ENCODE peak calls at places on chromosomes 13 and 19, in six cellular contexts. E is coronary artery, M is heart right ventricle, S is DND-41, G is endodermal cell, H is AG04450. V is an unnamed sample.

GRCh38 chr19:9848060-9848459 is 12.9 kb downstream of the PIN1 start:
- DNase-seq in H (no peak), E (no peak), G (peak), S (peak), M (no peak), V (no peak)

GRCh38 chr13:57624565-57625435 is 6.7 kb upstream of the PCDH17 start:
- DNase-seq in S (no peak), M (peak), E (no peak), G (peak), H (no peak), V (peak)

GRCh38 chr13:98129059-98129741 is 13.7 kb upstream of the FARP1 start:
- DNase-seq in S (no peak), M (no peak), E (no peak), H (no peak), G (no peak), V (no peak)

GRCh38 chr19:13014101-13014920 is 19.0 kb downstream of the NFIX start:
- DNase-seq in H (no peak), S (no peak), M (no peak), G (peak), E (no peak), V (no peak)

GRCh38 chr19:16566161-16566560 is 6.1 kb downstream of the SLC35E1 start:
- DNase-seq in G (no peak), E (no peak), H (no peak), S (peak), M (no peak), V (no peak)

GRCh38 chr13:30341815-30342570 is 34.6 kb upstream of the KATNAL1 start:
- DNase-seq in H (peak), S (no peak), E (peak), M (peak), G (no peak), V (no peak)

GRCh38 chr19:51339687-51340656 is 2.0 kb downstream of the VSIG10L start:
- DNase-seq in S (peak), E (peak), M (peak), G (peak), H (peak), V (peak)

GRCh38 chr13:40764587-40765403 is 6.2 kb downstream of the MRPS31 start:
- DNase-seq in E (no peak), M (no peak), H (no peak), G (no peak), S (peak), V (peak)

GRCh38 chr13:33341861-33342452 is 56.4 kb upstream of the STARD13 start:
- DNase-seq in G (no peak), E (no peak), H (no peak), S (no peak), M (no peak), V (no peak)

GRCh38 chr13:86446311-86446710 is 647.1 kb upstream of the SLITRK6 start:
- DNase-seq in E (no peak), G (peak), H (no peak), S (no peak), M (no peak), V (no peak)

GRCh38 chr19:1383311-1384084 is at the start of gene NDUFS7:
- DNase-seq in H (peak), M (peak), G (peak), E (peak), S (peak), V (peak)

GRCh38 chr13:108426893-108427292 is 157.4 kb downstream of the TNFSF13B start:
- DNase-seq in E (no peak), M (no peak), S (no peak), G (no peak), H (no peak), V (no peak)

GRCh38 chr13:28031220-28031903 is 42.9 kb upstream of the URAD start:
- DNase-seq in G (no peak), M (peak), H (no peak), E (no peak), S (peak), V (peak)

GRCh38 chr19:40530091-40530901 is 46.4 kb upstream of the SHKBP1 start:
- DNase-seq in G (peak), M (no peak), H (no peak), S (no peak), E (no peak), V (no peak)

GRCh38 chr19:36152061-36152885 is at the start of gene COX7A1:
- DNase-seq in S (no peak), M (peak), G (peak), H (no peak), E (peak), V (no peak)

GRCh38 chr13:48709213-48709612 is 55.5 kb downstream of the CYSLTR2 start:
- DNase-seq in E (no peak), S (no peak), H (no peak), G (no peak), M (no peak), V (no peak)

GRCh38 chr13:50422181-50423148 is 407.2 kb downstream of the KCNRG start:
- DNase-seq in G (no peak), E (no peak), S (no peak), H (no peak), M (no peak), V (no peak)

GRCh38 chr19:40896418-40896796 is 14.4 kb upstream of the CYP2A7 start:
- DNase-seq in E (no peak), H (no peak), S (no peak), G (no peak), M (no peak), V (no peak)

GRCh38 chr13:77535448-77535847 is at the start of gene SCEL:
- DNase-seq in G (no peak), H (no peak), S (no peak), M (no peak), E (no peak), V (no peak)

GRCh38 chr13:77521194-77521593 is 14.3 kb upstream of the SCEL start:
- DNase-seq in H (no peak), S (no peak), M (no peak), G (no peak), E (no peak), V (no peak)

GRCh38 chr13:73938375-73939070 is 195.7 kb downstream of the KLF12 start:
- DNase-seq in S (no peak), H (peak), G (peak), E (no peak), M (no peak), V (no peak)

GRCh38 chr19:16030964-16031871 is 45.1 kb upstream of the TPM4 start:
- DNase-seq in H (no peak), M (no peak), S (no peak), E (peak), G (peak), V (no peak)

GRCh38 chr19:489418-490196 is 6.7 kb upstream of the MADCAM1 start:
- DNase-seq in G (peak), S (peak), E (no peak), H (no peak), M (no peak), V (no peak)

GRCh38 chr19:30857388-30857787 is 485.2 kb downstream of the ZNF536 start:
- DNase-seq in E (peak), M (no peak), H (no peak), G (peak), S (no peak), V (no peak)

GRCh38 chr19:13846533-13847032 is 30.4 kb upstream of the NANOS3 start:
- DNase-seq in S (peak), G (peak), M (peak), H (no peak), E (peak), V (peak)

GRCh38 chr19:3162418-3163229 is 15.9 kb upstream of the S1PR4 start:
- DNase-seq in G (no peak), H (no peak), M (no peak), S (peak), E (no peak), V (peak)

GRCh38 chr13:23714672-23715071 is 144.5 kb downstream of the TNFRSF19 start:
- DNase-seq in G (no peak), H (no peak), M (no peak), S (no peak), E (no peak), V (no peak)

GRCh38 chr19:7512400-7512851 is 3.5 kb upstream of the ZNF358 start:
- DNase-seq in E (no peak), G (peak), M (no peak), H (no peak), S (no peak), V (no peak)

GRCh38 chr19:31256601-31256990 is 92.6 kb downstream of the TSHZ3 start:
- DNase-seq in S (no peak), H (no peak), M (no peak), G (no peak), E (no peak), V (no peak)

GRCh38 chr19:16338470-16339360 is 14.1 kb downstream of the KLF2 start:
- DNase-seq in G (peak), S (peak), M (no peak), H (peak), E (peak), V (peak)

GRCh38 chr13:24692541-24692940 is 12.3 kb downstream of the ATP12A start:
- DNase-seq in M (no peak), S (no peak), G (no peak), H (no peak), E (peak), V (no peak)

GRCh38 chr19:771332-771785 is 20.4 kb downstream of the MISP start:
- DNase-seq in G (peak), H (no peak), S (peak), M (no peak), E (no peak), V (peak)

GRCh38 chr13:44312898-44313551 is 60.6 kb upstream of the SERP2 start:
- DNase-seq in M (no peak), E (peak), S (no peak), H (peak), G (no peak), V (no peak)

GRCh38 chr13:65911546-65912193 is 1318.5 kb downstream of the PCDH9 start:
- DNase-seq in S (no peak), M (no peak), E (no peak), G (no peak), H (no peak), V (no peak)

GRCh38 chr13:59774511-59774911 is 389.2 kb downstream of the DIAPH3 start:
- DNase-seq in H (peak), E (no peak), G (no peak), M (no peak), S (no peak), V (no peak)

DNA sequence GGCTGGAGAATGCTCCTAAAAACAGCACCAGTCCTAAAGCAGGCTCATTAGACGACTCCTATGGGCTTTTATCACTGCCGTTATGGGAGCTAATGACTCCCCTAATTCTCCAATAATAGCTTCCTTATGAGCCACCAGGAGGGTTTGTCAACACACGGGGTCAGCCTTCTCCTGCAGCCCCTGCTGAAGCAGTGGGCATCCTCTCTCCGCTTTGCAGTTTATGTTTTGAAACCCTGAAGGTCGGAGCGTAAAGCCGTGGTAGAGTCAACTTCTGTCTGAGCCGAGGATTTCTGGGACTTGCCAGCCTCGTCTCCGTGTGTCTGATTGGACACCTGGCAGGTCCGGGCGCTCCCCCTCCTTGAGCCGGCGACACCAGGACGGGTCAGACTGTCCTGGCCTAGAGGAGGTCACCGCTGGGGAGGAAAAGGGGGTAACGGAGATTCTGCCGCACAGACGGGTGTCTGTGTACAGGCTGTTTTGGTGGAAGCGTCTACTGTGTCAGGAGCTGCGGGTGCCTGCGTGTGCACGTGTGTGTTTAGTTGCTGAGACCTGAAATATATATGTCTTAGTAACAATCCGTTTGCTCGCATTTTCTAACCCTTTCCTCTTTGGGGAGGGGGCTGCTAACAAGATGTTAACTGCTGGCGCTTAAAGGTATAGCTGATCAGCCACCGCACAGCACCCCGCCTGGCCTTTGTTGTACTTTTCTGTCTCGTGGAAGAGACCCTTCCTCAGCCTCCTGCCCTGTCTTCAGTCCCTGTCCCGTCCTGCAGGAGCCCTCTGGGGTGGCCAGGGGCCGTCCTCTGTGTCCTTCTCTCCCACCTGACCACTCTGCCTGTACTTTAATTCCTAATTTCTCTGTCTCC is 1.9 kb downstream of the KDM4B start:
- DNase-seq in G (peak), E (peak), S (no peak), M (no peak), H (no peak), V (peak)
- H3K4me3 ChIP-seq in G (peak), E (peak), S (peak), M (peak), H (peak), V (peak)

GRCh38 chr19:54696766-54697165 is 27.5 kb upstream of the KIR3DL3 start:
- DNase-seq in G (no peak), H (no peak), E (no peak), M (no peak), S (no peak), V (no peak)

GRCh38 chr19:54692294-54692615 is 29.5 kb downstream of the LILRB4 start:
- DNase-seq in H (no peak), G (no peak), E (no peak), S (no peak), M (no peak), V (no peak)

GRCh38 chr19:54691582-54692293 is 29.0 kb downstream of the LILRB4 start:
- DNase-seq in H (no peak), S (no peak), G (no peak), E (no peak), M (no peak), V (no peak)

GRCh38 chr19:54694648-54695047 is 29.6 kb upstream of the KIR3DL3 start:
- DNase-seq in E (no peak), M (no peak), G (no peak), H (no peak), S (no peak), V (no peak)

GRCh38 chr19:54696117-54696548 is 28.1 kb upstream of the KIR3DL3 start:
- DNase-seq in M (no peak), S (no peak), H (no peak), G (no peak), E (no peak), V (peak)
- H3K4me3 ChIP-seq in M (no peak), S (no peak), H (no peak), G (no peak), E (no peak), V (no peak)

GRCh38 chr19:46412983-46413261 is 442 bp downstream of the CCDC8 start:
- DNase-seq in S (no peak), E (no peak), H (no peak), G (no peak), M (no peak), V (no peak)

GRCh38 chr19:46420056-46420455 is 6.7 kb upstream of the CCDC8 start:
- DNase-seq in S (no peak), E (no peak), H (no peak), G (no peak), M (no peak), V (no peak)

GRCh38 chr19:46412034-46412982 is 1.1 kb downstream of the CCDC8 start:
- DNase-seq in E (no peak), S (no peak), H (no peak), G (peak), M (no peak), V (no peak)

GRCh38 chr19:46413262-46414031 is at the start of gene CCDC8:
- DNase-seq in S (no peak), M (peak), E (peak), H (peak), G (peak), V (no peak)

GRCh38 chr19:46416077-46416709 is 2.8 kb upstream of the CCDC8 start:
- DNase-seq in H (peak), S (peak), E (peak), M (peak), G (peak), V (no peak)
- H3K4me3 ChIP-seq in H (peak), S (no peak), E (peak), M (peak), G (peak), V (no peak)

GRCh38 chr19:4390862-4391693 is 9.3 kb downstream of the SH3GL1 start:
- DNase-seq in E (no peak), H (no peak), M (no peak), S (no peak), G (no peak), V (no peak)
- H3K4me3 ChIP-seq in E (peak), H (peak), M (peak), S (no peak), G (peak), V (no peak)

GRCh38 chr13:89514534-89515312 is 1832.8 kb upstream of the MIR17HG start:
- DNase-seq in E (no peak), S (no peak), M (peak), G (peak), H (peak), V (no peak)
- H3K4me3 ChIP-seq in E (no peak), S (no peak), M (no peak), G (no peak), H (no peak), V (no peak)

GRCh38 chr19:58237324-58237723 is 8.6 kb downstream of the ZNF544 start:
- DNase-seq in G (no peak), E (no peak), H (no peak), S (no peak), M (no peak), V (no peak)
- H3K4me3 ChIP-seq in G (no peak), E (peak), H (no peak), S (no peak), M (no peak), V (no peak)

GRCh38 chr13:42992585-42993122 is 613 bp upstream of the EPSTI1 start:
- DNase-seq in H (no peak), M (no peak), S (no peak), G (no peak), E (no peak), V (peak)
- H3K4me3 ChIP-seq in H (peak), M (peak), S (peak), G (peak), E (peak), V (peak)

DNA sequence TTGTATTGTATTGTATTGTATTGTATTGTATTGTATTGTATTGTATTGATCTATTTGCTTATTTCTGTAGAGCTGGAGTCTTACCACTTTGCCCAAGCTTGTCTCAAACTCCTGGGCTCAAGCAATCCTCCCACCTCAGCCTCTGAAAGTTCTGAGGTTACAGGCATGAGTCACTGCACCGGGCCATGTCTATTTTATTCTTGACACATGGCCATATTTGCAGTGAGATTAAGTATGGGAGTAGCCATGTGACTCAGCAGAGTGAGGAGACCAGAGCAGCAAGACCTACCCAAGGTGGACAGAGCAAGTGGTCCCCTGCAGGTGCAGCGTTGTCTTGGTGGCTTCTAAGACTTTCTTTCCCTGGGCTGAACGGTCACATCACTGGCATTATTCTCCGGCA is 49.1 kb upstream of the UBAC2 start:
- DNase-seq in S (no peak), G (no peak), M (no peak), H (no peak), E (peak), V (peak)
- H3K4me3 ChIP-seq in S (no peak), G (no peak), M (no peak), H (no peak), E (no peak), V (no peak)

V was measured in GM12865.